ENCODE peak calls at places on chromosome 22, in seven cellular contexts. B is bronchial epithelial cell, A is A549, L is mesendoderm, C is adipocyte, Y is kidney epithelial cell, U is fibroblast of the aortic adventitia. Z is an unnamed sample.

GRCh38 chr22:29917052-29917902 is 34.3 kb downstream of the MTMR3 start:
- DNase-seq in A (no peak), B (peak), L (no peak), C (peak), U (peak), Y (no peak), Z (no peak)

GRCh38 chr22:35328472-35328885 is 28.8 kb downstream of the TOM1 start:
- DNase-seq in A (no peak), U (no peak), Y (no peak), L (no peak), B (no peak), C (no peak), Z (no peak)

GRCh38 chr22:42945736-42946135 is 69.2 kb downstream of the PACSIN2 start:
- DNase-seq in B (no peak), A (no peak), C (no peak), L (peak), Y (no peak), U (no peak), Z (no peak)

GRCh38 chr22:29171721-29172120 is 34.0 kb upstream of the EMID1 start:
- DNase-seq in B (no peak), L (no peak), C (no peak), U (no peak), A (no peak), Y (no peak), Z (no peak)

GRCh38 chr22:32796865-32797573 is 4.5 kb upstream of the TIMP3 start:
- DNase-seq in A (peak), B (peak), U (peak), Y (no peak), C (peak), L (peak), Z (peak)

GRCh38 chr22:30694638-30695350 is at the start of gene OSBP2:
- DNase-seq in C (peak), L (no peak), Y (no peak), B (no peak), U (no peak), A (peak), Z (peak)

GRCh38 chr22:24938741-24939341 is 7.7 kb downstream of the LHFPL7 start:
- DNase-seq in Y (no peak), A (peak), U (peak), B (peak), C (peak), L (peak), Z (no peak)

GRCh38 chr22:49763696-49764095 is 64.0 kb downstream of the BRD1 start:
- DNase-seq in U (no peak), L (no peak), C (no peak), A (no peak), B (no peak), Y (no peak), Z (no peak)

GRCh38 chr22:47144791-47145425 is 382.5 kb downstream of the TBC1D22A start:
- DNase-seq in U (no peak), A (no peak), C (no peak), L (no peak), Y (no peak), B (no peak), Z (no peak)

GRCh38 chr22:25064894-25065560 is 112.5 kb downstream of the KIAA1671 start:
- DNase-seq in U (peak), A (no peak), L (peak), C (no peak), B (peak), Y (no peak), Z (no peak)

GRCh38 chr22:21650823-21651520 is 8.9 kb downstream of the SDF2L1 start:
- DNase-seq in Y (no peak), U (no peak), B (no peak), C (no peak), L (peak), A (no peak), Z (no peak)

GRCh38 chr22:29073618-29074275 is 912 bp downstream of the KREMEN1 start:
- DNase-seq in U (peak), C (no peak), B (peak), Y (no peak), A (no peak), L (peak), Z (no peak)

GRCh38 chr22:25564320-25564978 is at the start of gene GRK3:
- DNase-seq in U (peak), B (peak), Y (no peak), C (peak), L (peak), A (peak), Z (peak)

GRCh38 chr22:42287174-42287890 is 16.9 kb upstream of the TCF20 start:
- DNase-seq in C (no peak), B (no peak), A (no peak), L (no peak), Y (no peak), U (no peak), Z (no peak)

GRCh38 chr22:29307658-29308147 is 1.3 kb downstream of the GAS2L1 start:
- DNase-seq in B (no peak), Y (no peak), A (no peak), U (no peak), C (no peak), L (no peak), Z (no peak)

GRCh38 chr22:28609921-28610320 is 69.7 kb downstream of the TTC28 start:
- DNase-seq in B (no peak), L (no peak), Y (no peak), C (no peak), U (no peak), A (no peak), Z (no peak)

GRCh38 chr22:22848364-22848866 is 39.2 kb upstream of the IGLL5 start:
- DNase-seq in A (peak), C (peak), Y (peak), L (peak), B (peak), U (peak), Z (peak)

GRCh38 chr22:31084811-31085492 is 3.8 kb downstream of the SMTN start:
- DNase-seq in U (peak), L (peak), A (peak), C (peak), B (no peak), Y (no peak), Z (peak)

GRCh38 chr22:27952779-27953178 is 33.7 kb upstream of the PITPNB start:
- DNase-seq in C (peak), A (no peak), L (no peak), U (peak), Y (no peak), B (peak), Z (no peak)

GRCh38 chr22:26674211-26675190 is 17.1 kb downstream of the MIAT start:
- DNase-seq in C (no peak), B (peak), L (no peak), Y (no peak), A (no peak), U (no peak), Z (peak)

GRCh38 chr22:27391092-27391770 is 410.3 kb downstream of the MN1 start:
- DNase-seq in L (peak), A (no peak), Y (no peak), B (no peak), U (peak), C (peak), Z (no peak)

GRCh38 chr22:50545522-50546325 is at the start of gene KLHDC7B:
- DNase-seq in Y (no peak), C (peak), A (no peak), B (no peak), U (peak), L (peak), Z (no peak)

GRCh38 chr22:30869996-30870395 is 98.6 kb downstream of the MORC2 start:
- DNase-seq in C (no peak), B (no peak), A (no peak), Y (no peak), L (no peak), U (no peak), Z (no peak)

GRCh38 chr22:40953446-40953845 is 2.3 kb downstream of the RBX1 start:
- DNase-seq in Y (no peak), L (peak), A (no peak), C (no peak), U (no peak), B (no peak), Z (no peak)

GRCh38 chr22:42922374-42923177 is 65.5 kb upstream of the ARFGAP3 start:
- DNase-seq in B (no peak), L (no peak), U (no peak), C (no peak), A (no peak), Y (no peak), Z (no peak)

GRCh38 chr22:25880524-25880923 is 138.5 kb downstream of the MYO18B start:
- DNase-seq in U (no peak), L (no peak), B (no peak), Y (no peak), A (peak), C (no peak), Z (no peak)

GRCh38 chr22:50507421-50507990 is at the start of gene LMF2:
- DNase-seq in A (no peak), L (no peak), C (no peak), B (peak), Y (no peak), U (no peak), Z (peak)

GRCh38 chr22:25375683-25376082 is 156.2 kb downstream of the CRYBB2 start:
- DNase-seq in C (no peak), U (no peak), L (peak), Y (no peak), A (no peak), B (no peak), Z (no peak)

GRCh38 chr22:32917577-32918375 is 116.3 kb downstream of the TIMP3 start:
- DNase-seq in B (no peak), Y (no peak), C (no peak), L (no peak), U (no peak), A (no peak), Z (no peak)

GRCh38 chr22:27761652-27762051 is 39.9 kb downstream of the MN1 start:
- DNase-seq in L (no peak), C (no peak), U (no peak), A (no peak), B (no peak), Y (no peak), Z (no peak)

GRCh38 chr22:50576070-50576469 is 2.2 kb downstream of the CPT1B start:
- DNase-seq in Y (peak), U (peak), L (peak), A (peak), B (peak), C (peak), Z (no peak)

GRCh38 chr22:30021881-30022619 is 58.2 kb upstream of the HORMAD2 start:
- DNase-seq in Y (no peak), B (no peak), L (no peak), A (no peak), C (no peak), U (no peak), Z (no peak)

GRCh38 chr22:29158546-29158945 is 47.1 kb upstream of the EMID1 start:
- DNase-seq in C (no peak), U (no peak), A (no peak), Y (no peak), B (no peak), L (no peak), Z (no peak)

GRCh38 chr22:49532831-49533802 is 294.6 kb downstream of the BRD1 start:
- DNase-seq in A (no peak), C (no peak), Y (no peak), B (no peak), U (no peak), L (no peak), Z (no peak)

GRCh38 chr22:49513358-49513851 is 314.3 kb downstream of the BRD1 start:
- DNase-seq in L (no peak), U (no peak), B (no peak), C (no peak), Y (no peak), A (no peak), Z (no peak)

GRCh38 chr22:25447689-25448434 is 116.6 kb upstream of the GRK3 start:
- DNase-seq in C (peak), L (peak), Y (no peak), A (peak), U (peak), B (peak), Z (peak)

GRCh38 chr22:34072585-34072984 is 152.3 kb upstream of the LARGE1 start:
- DNase-seq in Y (no peak), C (no peak), L (no peak), U (no peak), B (no peak), A (no peak), Z (no peak)

GRCh38 chr22:24471570-24471969 is 23.6 kb upstream of the UPB1 start:
- DNase-seq in U (peak), L (no peak), Y (no peak), B (no peak), A (no peak), C (peak), Z (no peak)

GRCh38 chr22:29689872-29690213 is 30.0 kb upstream of the CABP7 start:
- DNase-seq in U (peak), B (peak), A (peak), L (peak), Y (no peak), C (peak), Z (no peak)

GRCh38 chr22:46604306-46604690 is 15.9 kb upstream of the GRAMD4 start:
- DNase-seq in C (no peak), L (peak), U (no peak), A (no peak), B (no peak), Y (no peak), Z (peak)

GRCh38 chr22:18066181-18066859 is 11.5 kb upstream of the PEX26 start:
- DNase-seq in C (no peak), B (no peak), U (no peak), A (no peak), L (no peak), Y (no peak), Z (no peak)

GRCh38 chr22:18062421-18062820 is 15.4 kb upstream of the PEX26 start:
- DNase-seq in A (no peak), B (no peak), C (no peak), U (no peak), Y (no peak), L (no peak), Z (no peak)

GRCh38 chr22:18065256-18065655 is 12.5 kb upstream of the PEX26 start:
- DNase-seq in L (peak), A (peak), U (no peak), C (no peak), Y (no peak), B (no peak), Z (no peak)

GRCh38 chr22:18063311-18063710 is 14.5 kb upstream of the PEX26 start:
- DNase-seq in L (no peak), Y (no peak), U (no peak), B (no peak), A (no peak), C (peak), Z (no peak)

GRCh38 chr22:18064636-18065035 is 13.2 kb upstream of the PEX26 start:
- DNase-seq in U (no peak), C (no peak), A (no peak), Y (no peak), L (no peak), B (peak), Z (no peak)
- H3K4me3 ChIP-seq in U (no peak), C (no peak), A (no peak), Y (no peak), L (no peak), B (no peak), Z (no peak)

GRCh38 chr22:44224166-44224565 is 43.4 kb downstream of the PARVG start:
- DNase-seq in C (no peak), A (no peak), Y (no peak), U (no peak), B (peak), L (no peak), Z (no peak)
- H3K4me3 ChIP-seq in C (no peak), A (no peak), Y (no peak), U (no peak), B (no peak), L (no peak), Z (no peak)

DNA sequence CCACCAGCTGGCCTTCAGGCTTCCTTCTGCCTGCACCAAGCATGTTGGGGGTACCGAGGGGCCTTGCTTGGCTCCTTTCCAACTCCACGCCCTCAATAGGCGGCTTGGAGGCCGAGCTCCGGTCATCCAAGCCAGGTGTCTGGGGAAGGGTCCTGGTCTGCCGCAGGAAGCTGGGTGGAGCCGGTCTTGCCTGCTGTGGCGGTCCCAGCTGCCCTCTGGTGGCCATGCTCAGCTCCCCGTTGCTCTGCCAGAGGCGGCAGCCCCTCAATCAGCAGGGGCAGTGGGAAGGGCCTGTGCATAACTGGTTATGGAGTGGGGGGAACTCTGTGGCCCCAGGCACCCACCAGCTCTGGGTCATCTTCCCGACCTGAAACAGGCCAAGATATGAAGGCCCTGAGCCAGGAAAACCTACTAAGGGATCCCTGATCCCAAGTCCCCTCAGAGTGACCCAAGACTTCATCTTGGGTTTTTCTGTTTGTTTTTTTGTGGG is 3.2 kb downstream of the ARVCF start:
- DNase-seq in B (peak), A (peak), U (peak), C (peak), L (peak), Y (no peak), Z (no peak)
- H3K4me3 ChIP-seq in B (no peak), A (no peak), U (no peak), C (no peak), L (no peak), Y (no peak), Z (no peak)

GRCh38 chr22:45102896-45103420 is 60.8 kb upstream of the NUP50 start:
- DNase-seq in B (no peak), C (no peak), L (no peak), U (no peak), A (no peak), Y (no peak), Z (no peak)
- H3K4me3 ChIP-seq in B (no peak), C (no peak), L (no peak), U (no peak), A (no peak), Y (no peak), Z (no peak)

GRCh38 chr22:48489551-48490512 is 1337.8 kb downstream of the BRD1 start:
- DNase-seq in L (peak), Y (no peak), B (no peak), C (peak), U (no peak), A (no peak), Z (no peak)
- H3K4me3 ChIP-seq in L (peak), Y (peak), B (no peak), C (peak), U (peak), A (peak), Z (no peak)

GRCh38 chr22:39567135-39567946 is 3.2 kb upstream of the CACNA1I start:
- DNase-seq in B (peak), Y (no peak), C (no peak), A (no peak), U (no peak), L (no peak), Z (peak)
- H3K4me3 ChIP-seq in B (no peak), Y (no peak), C (no peak), A (no peak), U (no peak), L (no peak), Z (peak)

GRCh38 chr22:37244114-37244921 is at the start of gene RAC2:
- DNase-seq in A (no peak), L (peak), U (peak), B (peak), Y (no peak), C (no peak), Z (peak)
- H3K4me3 ChIP-seq in A (no peak), L (no peak), U (peak), B (peak), Y (peak), C (peak), Z (peak)

DNA sequence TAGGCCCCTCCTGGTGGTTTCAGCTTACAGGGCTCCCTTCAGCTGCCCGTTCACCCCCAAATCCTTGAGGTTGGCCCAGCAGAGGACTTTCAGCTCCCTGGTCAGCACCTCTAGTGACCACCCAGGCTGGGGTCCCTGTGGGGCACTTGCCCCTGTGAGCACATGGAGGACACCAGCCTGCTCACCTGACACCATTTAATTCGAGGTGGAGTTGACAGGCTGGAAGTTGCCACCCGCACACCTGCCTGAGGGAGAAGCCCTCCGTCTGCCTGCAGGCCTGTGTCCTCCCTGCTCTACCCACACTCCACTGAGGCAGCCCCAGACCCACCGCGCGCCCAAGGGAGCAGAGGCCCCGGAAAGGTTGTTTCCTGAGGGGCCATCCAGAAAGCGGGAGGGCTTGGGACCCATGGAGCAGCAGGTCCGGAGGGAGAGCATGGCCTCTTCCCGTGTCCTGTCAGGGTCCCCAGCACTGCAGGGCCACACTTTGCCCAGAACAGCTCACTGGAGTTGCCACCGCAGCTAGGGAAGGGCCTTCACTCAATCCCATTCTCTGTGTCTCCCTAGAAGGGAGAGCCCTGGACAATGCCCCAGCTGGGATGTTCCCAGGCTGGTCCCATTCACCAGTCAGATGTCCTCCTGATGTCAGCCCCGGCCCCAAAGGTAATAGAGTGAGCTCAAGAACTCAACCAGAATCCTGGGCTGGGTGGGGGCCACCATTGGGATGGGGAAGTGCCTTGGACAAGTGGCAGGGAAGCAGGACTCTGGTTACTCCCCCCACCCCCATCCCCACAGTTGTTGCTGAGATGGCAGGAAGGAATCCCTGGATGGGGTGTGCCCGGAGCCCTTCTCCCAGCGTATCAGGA is 82.4 kb downstream of the MED15 start:
- DNase-seq in U (no peak), C (no peak), Y (no peak), L (no peak), B (no peak), A (no peak), Z (no peak)
- H3K4me3 ChIP-seq in U (no peak), C (no peak), Y (no peak), L (no peak), B (no peak), A (no peak), Z (no peak)

Z was measured in CD4-positive, alpha-beta memory T cell.